ENCODE peak calls at places on chromosomes 12 and 14, in five cellular contexts. One of them, this sample, is unnamed.

GRCh38 chr12:64522807-64523206 is 70.9 kb downstream of the TBK1 start:
- DNase-seq in K562: no peak
- DNase-seq in cardiac fibroblast: peak; percentile 6
- DNase-seq in choroid plexus epithelial cell: no peak
- DNase-seq in HFF-Myc: no peak
- DNase-seq in this sample: no peak

GRCh38 chr14:51627313-51627712 is 24.4 kb upstream of the FRMD6 start:
- DNase-seq in K562: no peak
- DNase-seq in choroid plexus epithelial cell: no peak
- DNase-seq in cardiac fibroblast: no peak
- DNase-seq in HFF-Myc: no peak
- DNase-seq in this sample: no peak

GRCh38 chr14:98953544-98954346 is 318.3 kb downstream of the BCL11B start:
- DNase-seq in cardiac fibroblast: peak; percentile 73
- DNase-seq in HFF-Myc: no peak
- DNase-seq in choroid plexus epithelial cell: no peak
- DNase-seq in K562: no peak
- DNase-seq in this sample: no peak

GRCh38 chr14:91246051-91246852 is 1.7 kb upstream of the GPR68 start:
- DNase-seq in K562: no peak
- DNase-seq in HFF-Myc: no peak
- DNase-seq in choroid plexus epithelial cell: no peak
- DNase-seq in cardiac fibroblast: no peak
- DNase-seq in this sample: no peak

GRCh38 chr14:20327005-20327869 is 5.8 kb downstream of the CCNB1IP1 start:
- DNase-seq in choroid plexus epithelial cell: peak; percentile 82
- DNase-seq in HFF-Myc: peak; percentile 38
- DNase-seq in K562: peak; percentile 72
- DNase-seq in cardiac fibroblast: peak; percentile 80
- DNase-seq in this sample: peak; percentile 62

GRCh38 chr12:24360907-24361306 is 411.4 kb upstream of the SOX5 start:
- DNase-seq in K562: no peak
- DNase-seq in HFF-Myc: no peak
- DNase-seq in choroid plexus epithelial cell: peak; percentile 88
- DNase-seq in cardiac fibroblast: no peak
- DNase-seq in this sample: no peak

GRCh38 chr14:37036669-37037341 is 135.6 kb downstream of the SLC25A21 start:
- DNase-seq in cardiac fibroblast: no peak
- DNase-seq in choroid plexus epithelial cell: peak; percentile 61
- DNase-seq in HFF-Myc: no peak
- DNase-seq in K562: no peak
- DNase-seq in this sample: no peak

GRCh38 chr12:526089-526488 is 66.3 kb downstream of the B4GALNT3 start:
- DNase-seq in HFF-Myc: no peak
- DNase-seq in choroid plexus epithelial cell: no peak
- DNase-seq in cardiac fibroblast: no peak
- DNase-seq in K562: no peak
- DNase-seq in this sample: no peak

GRCh38 chr12:117231750-117232149 is 41.5 kb upstream of the FBXO21 start:
- DNase-seq in K562: peak; percentile 34
- DNase-seq in HFF-Myc: no peak
- DNase-seq in choroid plexus epithelial cell: no peak
- DNase-seq in cardiac fibroblast: no peak
- DNase-seq in this sample: no peak

GRCh38 chr14:70116278-70116677 is 72.5 kb downstream of the SLC8A3 start:
- DNase-seq in K562: no peak
- DNase-seq in choroid plexus epithelial cell: no peak
- DNase-seq in cardiac fibroblast: no peak
- DNase-seq in HFF-Myc: no peak
- DNase-seq in this sample: no peak

GRCh38 chr12:110704750-110705149 is 15.8 kb upstream of the HVCN1 start:
- DNase-seq in HFF-Myc: no peak
- DNase-seq in cardiac fibroblast: no peak
- DNase-seq in choroid plexus epithelial cell: no peak
- DNase-seq in K562: no peak
- DNase-seq in this sample: peak; percentile 58

GRCh38 chr12:44476683-44477082 is 399.4 kb downstream of the NELL2 start:
- DNase-seq in cardiac fibroblast: no peak
- DNase-seq in HFF-Myc: no peak
- DNase-seq in choroid plexus epithelial cell: no peak
- DNase-seq in K562: no peak
- DNase-seq in this sample: no peak

GRCh38 chr12:52387859-52388258 is 2.4 kb upstream of the KRT84 start:
- DNase-seq in HFF-Myc: no peak
- DNase-seq in cardiac fibroblast: no peak
- DNase-seq in K562: no peak
- DNase-seq in choroid plexus epithelial cell: no peak
- DNase-seq in this sample: no peak

GRCh38 chr12:6465467-6466183 is 4.9 kb downstream of the VAMP1 start:
- DNase-seq in K562: peak; percentile 67
- DNase-seq in HFF-Myc: peak; percentile 51
- DNase-seq in choroid plexus epithelial cell: peak; percentile 86
- DNase-seq in cardiac fibroblast: peak; percentile 86
- DNase-seq in this sample: peak; percentile 64

GRCh38 chr14:104387000-104387384 is 192.6 kb upstream of the C14orf180 start:
- DNase-seq in K562: no peak
- DNase-seq in choroid plexus epithelial cell: no peak
- DNase-seq in cardiac fibroblast: no peak
- DNase-seq in HFF-Myc: no peak
- DNase-seq in this sample: no peak

GRCh38 chr12:26277511-26278246 is 82.3 kb downstream of the SSPN start:
- DNase-seq in cardiac fibroblast: no peak
- DNase-seq in choroid plexus epithelial cell: no peak
- DNase-seq in HFF-Myc: no peak
- DNase-seq in K562: no peak
- DNase-seq in this sample: no peak

GRCh38 chr14:72553656-72554055 is 340.2 kb downstream of the DPF3 start:
- DNase-seq in HFF-Myc: no peak
- DNase-seq in cardiac fibroblast: peak; percentile 52
- DNase-seq in K562: no peak
- DNase-seq in choroid plexus epithelial cell: no peak
- DNase-seq in this sample: no peak

GRCh38 chr14:74967618-74968017 is 12.2 kb upstream of the PGF start:
- DNase-seq in K562: no peak
- DNase-seq in cardiac fibroblast: no peak
- DNase-seq in choroid plexus epithelial cell: no peak
- DNase-seq in HFF-Myc: no peak
- DNase-seq in this sample: no peak

GRCh38 chr12:25718081-25718731 is 165.1 kb upstream of the LMNTD1 start:
- DNase-seq in choroid plexus epithelial cell: no peak
- DNase-seq in cardiac fibroblast: peak; percentile 32
- DNase-seq in HFF-Myc: no peak
- DNase-seq in K562: no peak
- DNase-seq in this sample: no peak

GRCh38 chr12:53048033-53048779 is 1.7 kb upstream of the TNS2 start:
- DNase-seq in K562: no peak
- DNase-seq in HFF-Myc: no peak
- DNase-seq in choroid plexus epithelial cell: no peak
- DNase-seq in cardiac fibroblast: no peak
- DNase-seq in this sample: peak; percentile 43

GRCh38 chr12:26150737-26151450 is 26.1 kb upstream of the BHLHE41 start:
- DNase-seq in K562: no peak
- DNase-seq in HFF-Myc: no peak
- DNase-seq in cardiac fibroblast: peak; percentile 85
- DNase-seq in choroid plexus epithelial cell: peak; percentile 78
- DNase-seq in this sample: no peak

GRCh38 chr12:93018610-93019009 is 89.5 kb upstream of the EEA1 start:
- DNase-seq in HFF-Myc: no peak
- DNase-seq in choroid plexus epithelial cell: no peak
- DNase-seq in K562: no peak
- DNase-seq in cardiac fibroblast: no peak
- DNase-seq in this sample: no peak

GRCh38 chr12:90020006-90020405 is 311.4 kb upstream of the ATP2B1 start:
- DNase-seq in HFF-Myc: peak; percentile 72
- DNase-seq in cardiac fibroblast: no peak
- DNase-seq in choroid plexus epithelial cell: no peak
- DNase-seq in K562: no peak
- DNase-seq in this sample: no peak

GRCh38 chr12:124745468-124745890 is 118.2 kb downstream of the SCARB1 start:
- DNase-seq in K562: no peak
- DNase-seq in HFF-Myc: no peak
- DNase-seq in cardiac fibroblast: no peak
- DNase-seq in choroid plexus epithelial cell: no peak
- DNase-seq in this sample: no peak

GRCh38 chr12:57157588-57158173 is 10.3 kb upstream of the LRP1-AS start:
- DNase-seq in HFF-Myc: no peak
- DNase-seq in choroid plexus epithelial cell: no peak
- DNase-seq in K562: no peak
- DNase-seq in cardiac fibroblast: no peak
- DNase-seq in this sample: no peak

GRCh38 chr14:99124482-99125104 is 147.4 kb downstream of the BCL11B start:
- DNase-seq in K562: no peak
- DNase-seq in cardiac fibroblast: no peak
- DNase-seq in HFF-Myc: no peak
- DNase-seq in choroid plexus epithelial cell: no peak
- DNase-seq in this sample: no peak

GRCh38 chr14:101292448-101292847 is 268.8 kb upstream of the DIO3 start:
- DNase-seq in cardiac fibroblast: no peak
- DNase-seq in HFF-Myc: no peak
- DNase-seq in choroid plexus epithelial cell: no peak
- DNase-seq in K562: no peak
- DNase-seq in this sample: no peak

GRCh38 chr14:93116676-93117200 is 1.0 kb upstream of the ITPK1 start:
- DNase-seq in HFF-Myc: no peak
- DNase-seq in cardiac fibroblast: no peak
- DNase-seq in choroid plexus epithelial cell: no peak
- DNase-seq in K562: no peak
- DNase-seq in this sample: no peak
- H3K4me3 ChIP-seq in HFF-Myc: peak overlapping the region; percentile 56
- H3K4me3 ChIP-seq in cardiac fibroblast: peak overlapping the region; percentile 73
- H3K4me3 ChIP-seq in choroid plexus epithelial cell: no peak overlapping the region
- H3K4me3 ChIP-seq in K562: peak overlapping the region; percentile 56
- H3K4me3 ChIP-seq in this sample: peak overlapping the region; percentile 48

GRCh38 chr14:76138758-76139723 is 12.7 kb upstream of the GPATCH2L start:
- DNase-seq in HFF-Myc: no peak
- DNase-seq in K562: peak; percentile 72
- DNase-seq in choroid plexus epithelial cell: no peak
- DNase-seq in cardiac fibroblast: no peak
- DNase-seq in this sample: no peak
- H3K4me3 ChIP-seq in HFF-Myc: peak overlapping the region; percentile 1
- H3K4me3 ChIP-seq in K562: peak overlapping the region; percentile 33
- H3K4me3 ChIP-seq in choroid plexus epithelial cell: peak overlapping the region; percentile 20
- H3K4me3 ChIP-seq in cardiac fibroblast: no peak overlapping the region
- H3K4me3 ChIP-seq in this sample: no peak overlapping the region

DNA sequence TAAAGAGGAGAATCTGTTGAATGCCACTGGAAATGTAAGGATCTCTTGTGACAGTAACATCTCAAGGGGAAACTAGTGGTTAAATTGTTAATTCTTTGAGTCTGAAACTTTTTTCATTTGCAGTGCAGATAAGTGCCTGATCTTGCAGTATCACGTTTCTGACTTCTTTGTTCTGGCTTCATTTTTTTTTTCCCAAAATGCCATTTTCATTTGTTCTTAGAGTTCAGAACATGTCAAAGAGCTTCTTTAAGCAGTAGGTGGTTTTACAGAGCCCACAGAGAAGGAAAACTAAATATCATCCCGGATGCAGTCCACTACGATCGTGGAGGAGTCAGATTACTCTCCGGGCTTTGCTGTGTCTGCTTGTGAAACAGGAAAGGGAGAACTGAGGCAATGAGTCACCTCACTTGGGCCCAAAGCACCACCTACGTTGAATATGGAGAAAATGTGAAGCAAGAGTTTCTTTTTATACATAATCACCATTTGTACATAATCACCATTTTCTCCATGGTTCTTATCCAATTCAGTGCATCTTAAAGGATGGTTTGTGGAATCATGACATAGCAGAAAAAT is 43.9 kb downstream of the HMGA2 start:
- DNase-seq in K562: peak; percentile 9
- DNase-seq in choroid plexus epithelial cell: peak; percentile 98
- DNase-seq in HFF-Myc: no peak
- DNase-seq in cardiac fibroblast: peak; percentile 96
- DNase-seq in this sample: no peak
- H3K4me3 ChIP-seq in K562: no peak overlapping the region
- H3K4me3 ChIP-seq in choroid plexus epithelial cell: no peak overlapping the region
- H3K4me3 ChIP-seq in HFF-Myc: no peak overlapping the region
- H3K4me3 ChIP-seq in cardiac fibroblast: no peak overlapping the region
- H3K4me3 ChIP-seq in this sample: no peak overlapping the region

DNA sequence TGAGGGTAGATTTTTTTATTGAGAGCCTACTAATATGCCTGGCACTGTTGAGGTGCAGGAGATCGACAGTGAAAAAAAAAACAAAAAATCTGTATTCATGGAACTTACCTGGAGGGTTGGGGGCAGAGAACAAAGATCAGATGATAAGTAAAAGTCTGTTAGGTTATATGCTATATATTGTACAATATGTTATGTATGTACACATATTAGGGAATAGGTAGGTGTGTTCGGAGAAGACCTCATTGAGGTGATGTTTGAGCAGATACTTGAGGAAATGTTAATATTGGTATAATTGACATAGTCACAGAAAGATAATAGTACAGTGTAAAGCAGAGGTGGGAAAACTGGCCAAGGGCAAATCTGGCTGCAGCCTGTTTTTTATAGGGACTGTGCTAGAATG is 5.6 kb downstream of the ARF6 start:
- DNase-seq in K562: no peak
- DNase-seq in HFF-Myc: no peak
- DNase-seq in choroid plexus epithelial cell: no peak
- DNase-seq in cardiac fibroblast: no peak
- DNase-seq in this sample: no peak
- H3K4me3 ChIP-seq in K562: no peak overlapping the region
- H3K4me3 ChIP-seq in HFF-Myc: no peak overlapping the region
- H3K4me3 ChIP-seq in choroid plexus epithelial cell: no peak overlapping the region
- H3K4me3 ChIP-seq in cardiac fibroblast: no peak overlapping the region
- H3K4me3 ChIP-seq in this sample: no peak overlapping the region

DNA sequence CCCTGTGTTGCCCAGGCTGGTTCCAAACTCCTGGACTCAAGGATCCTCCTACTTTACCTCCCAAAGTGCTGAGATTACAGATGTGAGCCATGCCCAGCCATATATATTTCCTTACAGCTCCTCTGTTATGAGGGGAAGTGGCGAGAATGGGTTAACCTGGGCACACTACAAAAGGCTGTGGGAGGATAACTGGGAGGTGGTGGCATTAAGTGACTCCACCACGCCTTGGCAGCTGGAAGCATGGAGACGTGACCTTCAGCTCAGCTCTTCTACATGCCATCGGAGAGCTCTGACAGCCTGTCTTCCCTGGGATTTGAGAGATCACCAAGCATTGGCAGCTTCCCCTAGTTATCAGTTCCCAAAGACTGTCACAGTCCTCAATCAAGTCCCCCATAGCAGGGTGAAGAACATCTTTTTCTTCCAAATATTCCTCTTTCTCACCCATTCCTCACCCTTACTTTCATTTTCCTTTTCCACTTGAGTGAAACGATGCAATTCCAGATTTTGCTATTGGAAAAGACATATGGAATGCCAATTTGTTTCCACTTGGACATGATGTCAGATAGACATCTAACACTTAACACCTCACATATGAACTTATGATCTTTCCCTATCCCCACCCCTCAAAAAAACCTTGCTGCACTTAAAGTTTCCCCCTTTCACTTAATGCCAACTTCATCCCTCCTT is 48.5 kb downstream of the PHLDA1 start:
- DNase-seq in choroid plexus epithelial cell: no peak
- DNase-seq in cardiac fibroblast: no peak
- DNase-seq in HFF-Myc: no peak
- DNase-seq in K562: no peak
- DNase-seq in this sample: no peak
- H3K4me3 ChIP-seq in choroid plexus epithelial cell: no peak overlapping the region
- H3K4me3 ChIP-seq in cardiac fibroblast: no peak overlapping the region
- H3K4me3 ChIP-seq in HFF-Myc: no peak overlapping the region
- H3K4me3 ChIP-seq in K562: no peak overlapping the region
- H3K4me3 ChIP-seq in this sample: no peak overlapping the region

This sample was measured in Caco-2.